ENCODE peak calls at places on chromosomes 2 and 18, in six cellular contexts. A, J, I, O, K and Q are unnamed samples.

GRCh38 chr18:79011300-79011870 is 31.8 kb downstream of the SALL3 start:
- DNase-seq in A (no peak), K (no peak), O (no peak), J (no peak), I (no peak), Q (no peak)

GRCh38 chr2:120014231-120014990 is 1.5 kb downstream of the EPB41L5 start:
- DNase-seq in I (no peak), O (peak; percentile 25), J (no peak), A (no peak), K (peak; percentile 21), Q (peak; percentile 5)

GRCh38 chr2:171160119-171160629 is 519 bp downstream of the TLK1 start:
- DNase-seq in K (peak; percentile 82), O (peak; percentile 63), J (no peak), A (peak; percentile 75), I (peak; percentile 21), Q (peak; percentile 66)

GRCh38 chr2:45003586-45004568 is 5.4 kb downstream of the SIX2 start:
- DNase-seq in O (no peak), A (no peak), K (peak; percentile 58), I (no peak), J (no peak), Q (no peak)

GRCh38 chr2:240346015-240346752 is 89.3 kb upstream of the GPC1 start:
- DNase-seq in I (no peak), O (no peak), K (no peak), J (no peak), A (no peak), Q (no peak)

GRCh38 chr18:33051397-33051796 is 278.6 kb upstream of the KLHL14 start:
- DNase-seq in A (no peak), J (no peak), O (peak; percentile 13), K (no peak), I (no peak), Q (peak; percentile 2)

GRCh38 chr18:35619468-35619867 is 37.9 kb downstream of the GALNT1 start:
- DNase-seq in K (no peak), J (no peak), A (no peak), I (no peak), O (peak; percentile 45), Q (no peak)

GRCh38 chr2:212265777-212266176 is 272.8 kb downstream of the ERBB4 start:
- DNase-seq in O (no peak), K (no peak), I (no peak), J (no peak), A (no peak), Q (no peak)

GRCh38 chr18:5842653-5843052 is 52.7 kb downstream of the TMEM200C start:
- DNase-seq in J (no peak), O (no peak), I (no peak), A (no peak), K (peak; percentile 11), Q (no peak)

GRCh38 chr18:47883771-47884413 is 46.6 kb downstream of the SMAD2 start:
- DNase-seq in A (no peak), K (no peak), O (peak; percentile 85), J (peak; percentile 36), I (no peak), Q (peak; percentile 91)

GRCh38 chr18:50559750-50560680 is at the start of gene MAPK4:
- DNase-seq in J (no peak), O (peak; percentile 30), K (peak; percentile 79), I (no peak), A (no peak), Q (peak; percentile 16)

GRCh38 chr2:152440460-152440859 is 105.5 kb downstream of the FMNL2 start:
- DNase-seq in J (peak; percentile 67), I (no peak), K (no peak), A (no peak), O (no peak), Q (peak; percentile 82)

GRCh38 chr18:6017160-6017559 is 121.8 kb upstream of the TMEM200C start:
- DNase-seq in O (peak; percentile 45), K (no peak), J (no peak), A (no peak), I (no peak), Q (no peak)

GRCh38 chr18:8389391-8390340 is 219.6 kb upstream of the RAB12 start:
- DNase-seq in O (peak; percentile 65), A (peak; percentile 52), I (peak; percentile 53), K (peak; percentile 85), J (peak; percentile 26), Q (peak; percentile 53)

GRCh38 chr2:102839668-102840388 is 78.0 kb downstream of the TMEM182 start:
- DNase-seq in A (peak; percentile 48), I (peak; percentile 22), K (peak; percentile 74), J (no peak), O (peak; percentile 12), Q (peak; percentile 24)

GRCh38 chr2:126644630-126645191 is 11.2 kb upstream of the GYPC start:
- DNase-seq in I (no peak), K (no peak), A (peak; percentile 78), O (no peak), J (no peak), Q (no peak)

GRCh38 chr2:28054916-28055315 is 164.4 kb downstream of the BABAM2 start:
- DNase-seq in K (no peak), I (no peak), O (no peak), A (no peak), J (no peak), Q (no peak)

GRCh38 chr2:45962522-45962921 is 311.0 kb downstream of the PRKCE start:
- DNase-seq in K (no peak), I (peak; percentile 68), J (no peak), A (no peak), O (peak; percentile 77), Q (no peak)

GRCh38 chr2:11128258-11128951 is 26.9 kb upstream of the SLC66A3 start:
- DNase-seq in J (no peak), A (no peak), K (no peak), O (peak; percentile 76), I (no peak), Q (peak; percentile 45)

GRCh38 chr2:105873281-105873680 is 128.6 kb downstream of the NCK2 start:
- DNase-seq in I (no peak), K (no peak), J (no peak), A (no peak), O (no peak), Q (no peak)

GRCh38 chr2:85719609-85720240 is 25.6 kb downstream of the GNLY start:
- DNase-seq in K (no peak), O (no peak), I (no peak), A (no peak), J (no peak), Q (no peak)

GRCh38 chr2:216568563-216568962 is 64.7 kb upstream of the IGFBP2 start:
- DNase-seq in A (no peak), I (no peak), O (no peak), J (no peak), K (no peak), Q (no peak)

GRCh38 chr2:239279508-239280295 is 121.1 kb downstream of the HDAC4 start:
- DNase-seq in K (no peak), J (no peak), I (no peak), O (no peak), A (no peak), Q (no peak)

GRCh38 chr18:13105059-13105458 is 113.5 kb upstream of the LDLRAD4 start:
- DNase-seq in K (no peak), I (no peak), A (no peak), J (no peak), O (no peak), Q (no peak)

GRCh38 chr2:18439716-18440115 is 120.7 kb downstream of the RDH14 start:
- DNase-seq in J (no peak), I (no peak), A (no peak), K (no peak), O (peak; percentile 59), Q (no peak)

GRCh38 chr2:19901458-19902271 is at the start of gene TTC32:
- DNase-seq in I (peak; percentile 93), O (peak; percentile 95), A (peak; percentile 94), K (peak; percentile 96), J (peak; percentile 66), Q (peak; percentile 95)

GRCh38 chr2:217794133-217794986 is 208.4 kb downstream of the TNS1 start:
- DNase-seq in A (no peak), J (no peak), I (no peak), K (no peak), O (no peak), Q (no peak)

GRCh38 chr2:112032615-112033457 is 22.2 kb upstream of the TMEM87B start:
- DNase-seq in O (peak; percentile 85), I (peak; percentile 48), J (no peak), A (no peak), K (no peak), Q (peak; percentile 91)

GRCh38 chr18:78728301-78729098 is 251.1 kb upstream of the SALL3 start:
- DNase-seq in I (no peak), J (no peak), K (no peak), O (no peak), A (no peak), Q (no peak)

GRCh38 chr18:57075716-57076400 is 71.0 kb upstream of the BOD1L2 start:
- DNase-seq in O (no peak), I (no peak), K (peak; percentile 86), J (no peak), A (peak; percentile 10), Q (no peak)
- H3K4me2 ChIP-seq in O (no peak overlapping the region), I (no peak overlapping the region), K (peak overlapping the region; percentile 77), J (no peak overlapping the region), A (peak overlapping the region; percentile 26), Q (no peak overlapping the region)

DNA sequence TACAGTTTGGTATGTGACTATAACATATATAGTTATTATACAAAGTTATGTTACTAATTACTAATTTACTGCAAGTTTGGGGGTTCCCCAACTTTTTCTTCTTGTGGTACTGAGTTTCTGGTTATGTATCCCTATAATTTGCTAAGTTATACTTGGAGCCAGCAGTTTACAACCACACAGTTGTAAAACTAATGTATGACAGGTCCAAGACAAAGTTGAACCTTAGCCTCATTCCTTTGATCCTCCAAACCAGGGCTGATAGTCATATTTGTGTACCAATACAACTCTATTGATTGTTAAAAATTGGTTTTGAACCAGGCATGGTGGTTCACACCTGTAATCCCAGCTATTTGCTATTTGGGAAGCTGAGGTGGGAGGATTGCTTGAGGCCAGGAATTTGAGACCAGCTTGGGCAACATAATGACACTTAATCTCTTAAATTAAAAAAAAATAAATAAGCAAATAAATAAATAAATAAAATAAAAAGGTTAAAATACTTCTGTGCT is 24.3 kb downstream of the RELCH start:
- DNase-seq in I (no peak), A (no peak), O (no peak), J (no peak), K (no peak), Q (no peak)
- H3K4me2 ChIP-seq in I (no peak overlapping the region), A (no peak overlapping the region), O (no peak overlapping the region), J (no peak overlapping the region), K (no peak overlapping the region), Q (no peak overlapping the region)

GRCh38 chr18:31678425-31678824 is 6.0 kb downstream of the B4GALT6 start:
- DNase-seq in O (no peak), A (no peak), J (no peak), K (no peak), I (no peak), Q (no peak)

GRCh38 chr18:31680836-31681568 is 3.4 kb downstream of the B4GALT6 start:
- DNase-seq in K (no peak), A (peak; percentile 54), O (no peak), J (no peak), I (no peak), Q (peak; percentile 13)

GRCh38 chr18:31679133-31679731 is 5.1 kb downstream of the B4GALT6 start:
- DNase-seq in O (peak; percentile 85), I (peak; percentile 63), A (no peak), K (no peak), J (no peak), Q (peak; percentile 85)

GRCh38 chr18:31677592-31677991 is 6.8 kb downstream of the B4GALT6 start:
- DNase-seq in K (no peak), I (no peak), J (no peak), O (no peak), A (no peak), Q (no peak)

GRCh38 chr18:31679806-31680793 is 4.3 kb downstream of the B4GALT6 start:
- DNase-seq in O (no peak), K (no peak), A (no peak), J (no peak), I (no peak), Q (peak; percentile 31)
- H3K4me2 ChIP-seq in O (no peak overlapping the region), K (no peak overlapping the region), A (no peak overlapping the region), J (peak overlapping the region; percentile 77), I (peak overlapping the region; percentile 71), Q (peak overlapping the region; percentile 79)

GRCh38 chr2:9753276-9753600 is 90.0 kb upstream of the TAF1B start:
- DNase-seq in K (peak; percentile 42), J (peak; percentile 94), I (peak; percentile 88), A (peak; percentile 8), O (peak; percentile 98), Q (peak; percentile 98)
- H3K4me2 ChIP-seq in K (no peak overlapping the region), J (peak overlapping the region; percentile 100), I (peak overlapping the region; percentile 81), A (peak overlapping the region; percentile 2), O (peak overlapping the region; percentile 81), Q (peak overlapping the region; percentile 87)